ENCODE peak calls at places on chromosomes 12 and 14, in ten cellular contexts. M, E, R, I, P, O, G, S, W and B are unnamed samples.

GRCh38 chr14:105841022-105842009 is 314.9 kb downstream of the TMEM121 start:
- DNase-seq in E (no peak), O (no peak), M (no peak), P (no peak), G (no peak), S (no peak), R (no peak), W (no peak), I (no peak), B (no peak)

GRCh38 chr12:42103155-42103554 is 41.5 kb downstream of the GXYLT1 start:
- DNase-seq in R (no peak), M (no peak), S (no peak), G (no peak), O (no peak), P (no peak), E (no peak), W (no peak), I (no peak), B (no peak)

GRCh38 chr14:59507063-59507751 is 22.9 kb downstream of the JKAMP start:
- DNase-seq in M (peak; percentile 70), W (peak; percentile 40), G (peak; percentile 83), R (no peak), O (peak; percentile 62), S (no peak), I (peak; percentile 63), P (peak; percentile 92), E (peak; percentile 42), B (peak; percentile 16)

GRCh38 chr12:97386133-97386581 is 76.4 kb upstream of the RMST start:
- DNase-seq in M (no peak), R (no peak), E (no peak), S (no peak), G (no peak), O (no peak), I (no peak), P (peak; percentile 72), W (no peak), B (no peak)

GRCh38 chr14:29339491-29339890 is 572.9 kb downstream of the FOXG1 start:
- DNase-seq in W (no peak), G (no peak), O (no peak), E (no peak), R (no peak), M (no peak), S (no peak), I (no peak), P (no peak), B (no peak)

GRCh38 chr12:93549174-93549573 is 23.3 kb upstream of the SOCS2 start:
- DNase-seq in R (no peak), O (no peak), G (no peak), P (no peak), S (no peak), W (no peak), I (no peak), M (no peak), E (no peak), B (no peak)

GRCh38 chr14:105158804-105159203 is 9.8 kb downstream of the JAG2 start:
- DNase-seq in E (no peak), G (no peak), R (no peak), W (no peak), I (no peak), S (no peak), M (no peak), O (no peak), P (no peak), B (no peak)

GRCh38 chr14:57725399-57726077 is 140.4 kb downstream of the SLC35F4 start:
- DNase-seq in P (no peak), O (no peak), R (no peak), M (no peak), S (no peak), E (peak; percentile 53), W (no peak), G (no peak), I (no peak), B (no peak)

GRCh38 chr14:54446201-54446693 is 5.1 kb upstream of the CNIH1 start:
- DNase-seq in E (no peak), P (no peak), W (no peak), R (peak; percentile 45), I (peak; percentile 24), O (no peak), M (no peak), G (peak; percentile 64), S (no peak), B (no peak)

GRCh38 chr14:101084436-101084826 is 180.9 kb upstream of the RTL1 start:
- DNase-seq in G (no peak), I (peak; percentile 1), M (no peak), W (no peak), E (no peak), R (no peak), S (no peak), P (no peak), O (no peak), B (no peak)

GRCh38 chr12:87231818-87232217 is 797.4 kb downstream of the C12orf50 start:
- DNase-seq in O (no peak), P (no peak), M (no peak), G (no peak), R (no peak), W (no peak), E (no peak), I (no peak), S (no peak), B (no peak)

GRCh38 chr12:94262228-94263010 is 114.0 kb downstream of the PLXNC1 start:
- DNase-seq in G (peak; percentile 81), I (peak; percentile 89), O (peak; percentile 75), S (peak; percentile 88), W (peak; percentile 91), E (peak; percentile 12), M (peak; percentile 75), P (no peak), R (peak; percentile 94), B (peak; percentile 38)

GRCh38 chr14:36238666-36239363 is 62.3 kb upstream of the PTCSC3 start:
- DNase-seq in G (no peak), R (peak; percentile 60), O (no peak), P (no peak), S (no peak), W (no peak), I (no peak), E (no peak), M (peak; percentile 93), B (no peak)

GRCh38 chr14:76867536-76868452 is 41.6 kb downstream of the LRRC74A start:
- DNase-seq in W (peak; percentile 60), G (peak; percentile 17), P (no peak), R (peak; percentile 82), S (peak; percentile 64), E (no peak), M (no peak), O (no peak), I (peak; percentile 39), B (no peak)

GRCh38 chr14:69673099-69673498 is 61.7 kb downstream of the SUSD6 start:
- DNase-seq in I (no peak), S (no peak), E (no peak), G (no peak), O (no peak), M (no peak), W (no peak), P (no peak), R (no peak), B (no peak)

GRCh38 chr12:109115404-109115757 is 1.0 kb upstream of the ACACB start:
- DNase-seq in R (no peak), M (no peak), S (peak; percentile 64), I (no peak), E (no peak), G (no peak), O (no peak), W (no peak), P (no peak), B (no peak)
- H3K4me3 ChIP-seq in R (no peak overlapping the region), M (no peak overlapping the region), S (peak overlapping the region; percentile 69), I (no peak overlapping the region), E (no peak overlapping the region), G (no peak overlapping the region), O (peak overlapping the region; percentile 24), W (peak overlapping the region; percentile 38), P (no peak overlapping the region), B (no peak overlapping the region)

DNA sequence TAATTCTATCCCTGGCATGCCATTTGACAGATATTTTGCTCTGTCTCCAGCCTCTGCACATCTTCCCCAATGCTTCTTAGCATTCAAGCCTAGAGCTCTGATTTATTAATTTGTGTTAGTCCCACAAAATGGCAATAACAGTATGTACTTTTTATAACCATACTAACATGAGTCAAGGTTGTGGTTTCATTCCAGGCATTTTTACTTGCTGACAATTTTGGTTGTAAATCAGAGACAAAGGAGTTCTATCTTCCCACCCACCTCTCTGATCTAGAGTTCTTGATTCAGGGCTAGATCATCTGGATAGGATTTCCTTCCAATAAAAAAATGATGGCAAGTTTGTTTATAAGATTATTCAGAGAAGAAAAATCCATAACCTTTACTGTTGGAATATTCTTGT is 18.5 kb upstream of the CISTR start:
- DNase-seq in I (no peak), M (peak; percentile 66), O (no peak), S (no peak), G (no peak), E (peak; percentile 42), P (no peak), R (no peak), W (no peak), B (no peak)
- H3K27me3 ChIP-seq in I (peaks cover 38% of the 10 kb centered on the region), M (peaks cover 6% of the 10 kb centered on the region), O (no peaks in the 10 kb centered on the region), S (peaks cover 16% of the 10 kb centered on the region), G (peaks cover 94% of the 10 kb centered on the region), E (peaks cover 4% of the 10 kb centered on the region), P (no peaks in the 10 kb centered on the region), R (peaks cover 36% of the 10 kb centered on the region), W (peaks cover 30% of the 10 kb centered on the region), B (peaks cover under 1% of the 10 kb centered on the region)

GRCh38 chr12:124496584-124496983 is 70.8 kb downstream of the NCOR2 start:
- DNase-seq in R (no peak), I (no peak), E (no peak), W (no peak), M (peak; percentile 24), G (no peak), P (peak; percentile 71), O (no peak), S (peak; percentile 54), B (no peak)

GRCh38 chr12:124495194-124495983 is 72.0 kb downstream of the NCOR2 start:
- DNase-seq in E (no peak), G (no peak), W (no peak), P (no peak), O (no peak), M (no peak), I (no peak), R (no peak), S (peak; percentile 48), B (no peak)

GRCh38 chr12:124498178-124498869 is 69.1 kb downstream of the NCOR2 start:
- DNase-seq in O (no peak), W (no peak), R (no peak), S (peak; percentile 54), G (no peak), P (no peak), M (peak; percentile 56), I (no peak), E (no peak), B (no peak)

GRCh38 chr12:124497658-124498057 is 69.8 kb downstream of the NCOR2 start:
- DNase-seq in I (no peak), O (peak; percentile 78), G (no peak), W (peak; percentile 90), P (no peak), R (no peak), E (no peak), M (peak; percentile 95), S (peak; percentile 88), B (no peak)

GRCh38 chr12:124497039-124497438 is 70.4 kb downstream of the NCOR2 start:
- DNase-seq in O (no peak), I (no peak), M (peak; percentile 71), S (peak; percentile 67), R (no peak), E (no peak), W (no peak), P (no peak), G (no peak), B (no peak)
- H3K27ac ChIP-seq in O (no peak overlapping the region), I (no peak overlapping the region), M (peak overlapping the region; percentile 28), S (peak overlapping the region; percentile 55), R (peak overlapping the region; percentile 25), E (no peak overlapping the region), W (peak overlapping the region; percentile 41), P (no peak overlapping the region), G (peak overlapping the region; percentile 58), B (no peak overlapping the region)

GRCh38 chr12:108633534-108634224 is at the start of gene SELPLG:
- DNase-seq in I (peak; percentile 90), G (peak; percentile 84), S (peak; percentile 78), E (no peak), P (no peak), R (peak; percentile 95), O (no peak), W (peak; percentile 76), M (no peak), B (peak; percentile 79)
- H3K4me3 ChIP-seq in I (peak within 1 kb of the TSS; percentile 59), G (peak within 1 kb of the TSS; percentile 41), S (peak within 1 kb of the TSS; percentile 38), E (no peak within 1 kb of the TSS), P (no peak within 1 kb of the TSS), R (peak within 1 kb of the TSS; percentile 50), O (peak within 1 kb of the TSS; percentile 23), W (peak within 1 kb of the TSS; percentile 17), M (no peak within 1 kb of the TSS), B (peak within 1 kb of the TSS; percentile 84)